ENCODE peak calls at places on chromosomes 11 and 22, in ten cellular contexts. A, R, S, L, K, T, Z, O, Y and J are unnamed samples.

GRCh38 chr11:5684627-5685362 is at the start of gene TRIM5:
- DNase-seq in A (peak; percentile 98), R (peak; percentile 88), S (peak; percentile 98), L (peak; percentile 67), K (peak; percentile 86), T (peak; percentile 85), Z (peak; percentile 97), O (peak; percentile 96), Y (peak; percentile 95), J (peak; percentile 99)

GRCh38 chr11:120912504-120912903 is 111.4 kb upstream of the TBCEL start:
- DNase-seq in A (peak; percentile 40), R (no peak), S (peak; percentile 25), L (no peak), K (no peak), T (peak; percentile 48), Z (peak; percentile 12), O (peak; percentile 25), Y (no peak), J (peak; percentile 62)

GRCh38 chr22:24289781-24290181 is 19.1 kb downstream of the SPECC1L start:
- DNase-seq in A (no peak), R (no peak), S (peak; percentile 48), L (no peak), K (no peak), T (no peak), Z (no peak), O (peak; percentile 22), Y (no peak), J (peak; percentile 47)

GRCh38 chr11:5600374-5600851 is 4.0 kb downstream of the TRIM6 start:
- DNase-seq in A (peak; percentile 90), R (peak; percentile 80), S (peak; percentile 79), L (peak; percentile 8), K (peak; percentile 55), T (peak; percentile 73), Z (peak; percentile 74), O (peak; percentile 79), Y (no peak), J (peak; percentile 94)

GRCh38 chr11:18853086-18853720 is 61.6 kb upstream of the PTPN5 start:
- DNase-seq in A (peak; percentile 70), R (no peak), S (peak; percentile 10), L (no peak), K (no peak), T (peak; percentile 32), Z (no peak), O (peak; percentile 35), Y (no peak), J (peak; percentile 28)

GRCh38 chr11:102760355-102761035 is 19.9 kb downstream of the MMP10 start:
- DNase-seq in A (peak; percentile 94), R (no peak), S (peak; percentile 97), L (no peak), K (no peak), T (peak; percentile 60), Z (peak; percentile 42), O (peak; percentile 92), Y (no peak), J (peak; percentile 99)

GRCh38 chr11:14500181-14500651 is 605 bp upstream of the COPB1 start:
- DNase-seq in A (peak; percentile 61), R (peak; percentile 66), S (peak; percentile 42), L (peak; percentile 10), K (peak; percentile 69), T (peak; percentile 70), Z (no peak), O (peak; percentile 84), Y (no peak), J (peak; percentile 66)

GRCh38 chr11:126564588-126564987 is 209.1 kb downstream of the ST3GAL4 start:
- DNase-seq in A (no peak), R (no peak), S (no peak), L (no peak), K (no peak), T (no peak), Z (no peak), O (no peak), Y (no peak), J (no peak)

GRCh38 chr11:12889243-12889642 is 119.9 kb upstream of the RASSF10 start:
- DNase-seq in A (peak; percentile 54), R (peak; percentile 55), S (peak; percentile 77), L (peak; percentile 58), K (no peak), T (peak; percentile 21), Z (no peak), O (peak; percentile 88), Y (peak; percentile 86), J (peak; percentile 79)

GRCh38 chr11:12897390-12897789 is 111.7 kb upstream of the RASSF10 start:
- DNase-seq in A (no peak), R (no peak), S (no peak), L (peak; percentile 84), K (no peak), T (no peak), Z (no peak), O (no peak), Y (no peak), J (no peak)

GRCh38 chr11:12897867-12898266 is 111.2 kb upstream of the RASSF10 start:
- DNase-seq in A (peak; percentile 9), R (no peak), S (no peak), L (peak; percentile 91), K (no peak), T (no peak), Z (no peak), O (peak; percentile 35), Y (no peak), J (no peak)

GRCh38 chr11:12890476-12890875 is 118.6 kb upstream of the RASSF10 start:
- DNase-seq in A (no peak), R (no peak), S (no peak), L (no peak), K (no peak), T (no peak), Z (no peak), O (peak; percentile 34), Y (no peak), J (peak; percentile 34)

DNA sequence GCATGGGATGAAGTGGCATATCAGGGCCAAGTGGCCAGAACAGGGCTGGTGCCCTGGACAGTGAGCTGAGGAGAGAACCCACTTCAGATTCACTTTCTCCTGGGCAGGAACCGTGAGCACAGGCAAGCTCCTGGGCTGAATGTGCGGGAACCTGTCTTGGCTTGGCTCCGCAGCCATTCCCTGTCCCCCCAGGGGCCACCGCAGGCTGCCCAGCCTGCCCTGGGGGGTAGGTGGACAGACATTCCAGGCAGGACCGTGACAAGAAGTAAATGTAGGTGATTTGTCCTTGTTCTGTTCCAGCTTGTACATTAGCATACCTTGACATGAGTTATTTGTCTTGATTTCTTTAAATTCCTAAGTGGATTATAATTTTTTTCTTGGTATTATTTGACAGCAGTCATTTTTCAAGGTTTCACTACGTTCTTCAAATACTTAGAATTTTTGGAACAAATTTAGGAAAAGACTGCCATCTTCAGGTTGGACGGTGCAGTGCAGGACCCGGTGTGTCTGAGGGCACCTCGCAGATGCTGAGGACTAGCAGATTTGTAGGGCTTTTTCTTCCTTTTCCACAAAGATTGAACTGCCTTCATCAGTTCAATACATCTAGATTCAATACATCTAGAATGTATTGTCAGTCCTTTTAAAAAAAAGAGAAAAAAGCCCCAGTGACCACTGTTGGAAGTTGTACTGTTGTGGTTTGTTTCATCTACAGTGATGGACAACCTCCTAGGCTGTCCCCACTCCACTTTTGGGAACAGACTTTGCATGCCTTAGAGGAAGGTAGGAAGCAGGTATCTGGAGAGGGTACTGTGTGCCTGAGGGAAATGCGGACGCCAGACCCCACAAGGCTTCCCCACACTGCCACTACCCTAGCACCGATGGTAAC is 115.1 kb upstream of the RASSF10 start:
- DNase-seq in A (peak; percentile 55), R (peak; percentile 60), S (peak; percentile 63), L (no peak), K (no peak), T (peak; percentile 46), Z (peak; percentile 53), O (peak; percentile 77), Y (no peak), J (peak; percentile 79)
- TF ChIP-seq CTCF in A (peak; percentile 81), R (peak; percentile 91), S (peak; percentile 94), L (peak; percentile 88), K (peak; percentile 64), T (peak; percentile 78), Z (peak; percentile 86), O (peak; percentile 85), Y (peak; percentile 62), J (peak; percentile 92)

GRCh38 chr11:95547974-95548373 is 241.6 kb downstream of the FAM76B start:
- DNase-seq in A (no peak), R (no peak), S (no peak), L (no peak), K (no peak), T (no peak), Z (no peak), O (no peak), Y (no peak), J (no peak)
- H3K4me3 ChIP-seq in A (no peak overlapping the region), R (no peak overlapping the region), S (no peak overlapping the region), L (no peak overlapping the region), K (no peak overlapping the region), T (no peak overlapping the region), Z (no peak overlapping the region), O (no peak overlapping the region), Y (no peak overlapping the region), J (no peak overlapping the region)

GRCh38 chr22:30968924-30969531 is at the start of gene TUG1:
- DNase-seq in A (peak; percentile 99), R (peak; percentile 99), S (peak; percentile 96), L (peak; percentile 99), K (peak; percentile 99), T (peak; percentile 99), Z (peak; percentile 94), O (peak; percentile 100), Y (peak; percentile 99), J (peak; percentile 97)
- TF ChIP-seq CTCF in A (no peak), R (no peak), S (no peak), L (peak; percentile 33), K (no peak), T (no peak), Z (no peak), O (no peak), Y (no peak), J (no peak)

GRCh38 chr11:82843057-82843795 is 57.0 kb downstream of the PRCP start:
- DNase-seq in A (peak; percentile 15), R (no peak), S (no peak), L (no peak), K (no peak), T (no peak), Z (no peak), O (no peak), Y (no peak), J (no peak)

GRCh38 chr11:82848829-82849228 is 51.4 kb downstream of the PRCP start:
- DNase-seq in A (no peak), R (no peak), S (no peak), L (no peak), K (no peak), T (no peak), Z (no peak), O (no peak), Y (no peak), J (no peak)

GRCh38 chr11:82845336-82846036 is 54.7 kb downstream of the PRCP start:
- DNase-seq in A (no peak), R (no peak), S (no peak), L (no peak), K (no peak), T (no peak), Z (no peak), O (no peak), Y (no peak), J (no peak)

GRCh38 chr11:82842019-82842418 is 58.2 kb downstream of the PRCP start:
- DNase-seq in A (no peak), R (no peak), S (no peak), L (no peak), K (no peak), T (no peak), Z (no peak), O (no peak), Y (no peak), J (no peak)

DNA sequence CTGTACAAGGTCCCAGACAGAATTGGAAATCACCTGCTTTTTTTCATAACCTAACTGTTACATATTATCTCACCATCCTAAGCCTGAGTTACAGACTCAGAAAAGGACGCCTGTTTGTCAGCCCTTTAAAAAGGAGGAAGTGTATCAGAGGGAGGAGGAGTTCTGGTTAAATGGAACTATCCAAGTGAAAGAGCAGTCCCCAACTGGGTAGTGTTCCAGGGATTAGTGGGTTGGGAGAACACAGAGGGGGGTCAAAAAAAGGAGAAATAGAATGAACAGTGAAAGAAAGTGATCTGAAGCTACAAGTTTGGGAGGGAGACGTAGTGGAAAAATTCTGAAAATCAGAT is 54.2 kb downstream of the PRCP start:
- DNase-seq in A (no peak), R (no peak), S (no peak), L (no peak), K (no peak), T (no peak), Z (no peak), O (no peak), Y (no peak), J (no peak)
- H3K4me3 ChIP-seq in A (no peak overlapping the region), R (no peak overlapping the region), S (no peak overlapping the region), L (no peak overlapping the region), K (no peak overlapping the region), T (no peak overlapping the region), Z (no peak overlapping the region), O (no peak overlapping the region), Y (no peak overlapping the region), J (no peak overlapping the region)